ENCODE peak calls at places on chromosomes 11 and 22, in ten cellular contexts. R is gastrocnemius medialis; J is right lobe of liver; L is stomach; N is MM.1S; G is body of pancreas; Q is CD4-positive, alpha-beta memory T cell; W is lung; K is ovary; X is IMR-90. D is an unnamed sample. For H3K4me1 and H3K36me3, the result is how much of the 10 kb centered on the place peaks cover.

GRCh38 chr11:78061921-78062311 is 1.7 kb upstream of the THRSP start:
- DNase-seq in R (no peak), J (peak), L (no peak), N (no peak), G (no peak), Q (no peak), W (no peak), K (no peak), X (no peak), D (no peak)

GRCh38 chr11:25441432-25441831 is 890.5 kb upstream of the ANO3 start:
- DNase-seq in R (no peak), J (no peak), L (no peak), N (no peak), G (no peak), Q (no peak), W (no peak), K (no peak), X (no peak), D (no peak)

GRCh38 chr11:86639172-86639571 is 33.2 kb downstream of the ME3 start:
- DNase-seq in R (no peak), J (no peak), L (no peak), N (no peak), G (no peak), Q (no peak), W (no peak), K (no peak), X (peak), D (no peak)

GRCh38 chr11:75717608-75718403 is at the start of gene MOGAT2:
- DNase-seq in R (no peak), J (peak), L (peak), N (no peak), G (no peak), Q (no peak), W (no peak), K (no peak), X (no peak), D (peak)

GRCh38 chr11:70462818-70463477 is 64.6 kb downstream of the CTTN start:
- DNase-seq in R (no peak), J (no peak), L (no peak), N (no peak), G (no peak), Q (no peak), W (no peak), K (no peak), X (no peak), D (no peak)

GRCh38 chr22:36125994-36126531 is 34.5 kb downstream of the APOL3 start:
- DNase-seq in R (no peak), J (no peak), L (no peak), N (no peak), G (no peak), Q (no peak), W (no peak), K (no peak), X (no peak), D (no peak)

GRCh38 chr11:79150320-79150719 is 290.5 kb downstream of the TENM4 start:
- DNase-seq in R (no peak), J (no peak), L (no peak), N (no peak), G (no peak), Q (no peak), W (no peak), K (no peak), X (no peak), D (no peak)

GRCh38 chr11:2445948-2446551 is 1.2 kb downstream of the KCNQ1 start:
- DNase-seq in R (no peak), J (peak), L (peak), N (no peak), G (peak), Q (no peak), W (no peak), K (no peak), X (no peak), D (peak)

GRCh38 chr22:19943665-19944026 is 2.0 kb upstream of the TXNRD2 start:
- DNase-seq in R (no peak), J (no peak), L (no peak), N (peak), G (peak), Q (no peak), W (no peak), K (peak), X (peak), D (no peak)

GRCh38 chr22:32794449-32795213 is 6.9 kb upstream of the TIMP3 start:
- DNase-seq in R (no peak), J (no peak), L (no peak), N (no peak), G (no peak), Q (no peak), W (no peak), K (no peak), X (peak), D (no peak)

GRCh38 chr22:25747245-25747944 is 5.4 kb downstream of the MYO18B start:
- DNase-seq in R (peak), J (no peak), L (peak), N (no peak), G (peak), Q (no peak), W (peak), K (no peak), X (peak), D (peak)

GRCh38 chr11:110075087-110075821 is 17.9 kb upstream of the ZC3H12C start:
- DNase-seq in R (no peak), J (no peak), L (no peak), N (no peak), G (peak), Q (no peak), W (no peak), K (no peak), X (no peak), D (peak)

GRCh38 chr22:40178417-40179409 is 988 bp downstream of the TNRC6B start:
- DNase-seq in R (no peak), J (peak), L (no peak), N (peak), G (peak), Q (peak), W (no peak), K (no peak), X (peak), D (peak)

GRCh38 chr11:72685560-72686480 is 11.6 kb upstream of the PDE2A start:
- DNase-seq in R (no peak), J (no peak), L (no peak), N (no peak), G (peak), Q (no peak), W (no peak), K (no peak), X (peak), D (no peak)

GRCh38 chr11:27722117-27722844 is 22.0 kb upstream of the BDNF start:
- DNase-seq in R (no peak), J (no peak), L (no peak), N (peak), G (peak), Q (no peak), W (no peak), K (no peak), X (peak), D (no peak)

GRCh38 chr22:44578115-44578457 is 80.1 kb upstream of the RTL6 start:
- DNase-seq in R (no peak), J (no peak), L (no peak), N (no peak), G (no peak), Q (no peak), W (no peak), K (no peak), X (no peak), D (no peak)

GRCh38 chr11:112157274-112157766 is 6.6 kb downstream of the IL18 start:
- DNase-seq in R (no peak), J (no peak), L (no peak), N (no peak), G (peak), Q (no peak), W (no peak), K (no peak), X (peak), D (peak)

DNA sequence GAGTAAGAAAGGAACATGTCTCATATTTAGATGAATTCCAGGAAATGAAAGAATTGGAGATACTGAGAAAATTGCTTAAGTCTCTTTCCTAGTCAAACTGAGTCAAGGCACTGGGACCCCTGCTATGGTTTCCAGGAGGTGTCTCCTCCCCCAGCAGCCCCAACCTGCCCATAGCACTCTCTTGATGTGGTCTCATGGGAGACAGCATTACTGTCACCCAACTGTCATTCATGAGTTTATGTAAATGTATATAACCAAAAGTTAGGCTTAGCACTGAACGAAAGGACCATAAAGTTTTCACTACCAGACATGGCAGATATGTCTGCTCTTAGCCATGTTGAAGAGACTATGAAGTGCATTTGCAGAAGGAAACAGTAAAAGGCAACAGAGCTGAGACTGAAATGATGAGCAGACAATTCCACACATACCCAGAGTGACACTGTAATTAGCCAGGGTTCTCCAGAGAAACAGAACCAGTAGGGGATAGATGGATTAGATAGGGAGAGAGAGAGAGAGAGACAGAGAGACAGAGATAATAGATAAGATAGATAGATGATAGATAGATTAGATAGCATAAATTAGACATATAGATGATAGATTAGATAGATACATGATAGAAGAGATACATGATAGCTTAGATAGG is 328.1 kb downstream of the BRD1 start:
- DNase-seq in R (no peak), J (no peak), L (no peak), N (no peak), G (no peak), Q (no peak), W (no peak), K (no peak), X (no peak), D (peak)
- H3K4me1 ChIP-seq in R (under half), J (under half), L (under half), N (under half), G (under half), Q (under half), W (under half), K (under half), X (under half), D (under half)

GRCh38 chr11:8234425-8234821 is 29.3 kb downstream of the LMO1 start:
- DNase-seq in R (no peak), J (no peak), L (no peak), N (no peak), G (no peak), Q (no peak), W (no peak), K (no peak), X (no peak), D (no peak)
- H3K27ac ChIP-seq in R (peak), J (no peak), L (peak), N (no peak), G (no peak), Q (no peak), W (no peak), K (no peak), X (no peak), D (no peak)

DNA sequence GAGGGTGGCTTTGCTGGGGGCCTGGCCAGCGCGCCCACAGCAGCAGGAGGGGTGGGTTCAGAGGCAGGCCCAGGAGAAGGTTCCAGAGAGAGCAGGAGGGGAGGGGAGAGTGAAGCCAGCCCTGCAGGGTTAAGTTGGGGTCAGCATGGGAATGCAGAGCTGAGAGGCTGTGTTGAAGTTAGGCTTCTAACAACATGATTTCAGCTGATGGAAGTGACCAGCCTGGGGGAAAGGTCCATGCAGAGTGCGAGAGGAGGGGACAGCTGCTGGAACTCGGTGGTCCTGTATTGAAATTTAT is 35.9 kb downstream of the NADSYN1 start:
- DNase-seq in R (no peak), J (no peak), L (no peak), N (no peak), G (no peak), Q (no peak), W (no peak), K (no peak), X (no peak), D (no peak)
- H3K36me3 ChIP-seq in R (half or more), J (under half), L (half or more), N (under half), G (under half), Q (under half), W (under half), K (under half), X (half or more), D (under half)

DNA sequence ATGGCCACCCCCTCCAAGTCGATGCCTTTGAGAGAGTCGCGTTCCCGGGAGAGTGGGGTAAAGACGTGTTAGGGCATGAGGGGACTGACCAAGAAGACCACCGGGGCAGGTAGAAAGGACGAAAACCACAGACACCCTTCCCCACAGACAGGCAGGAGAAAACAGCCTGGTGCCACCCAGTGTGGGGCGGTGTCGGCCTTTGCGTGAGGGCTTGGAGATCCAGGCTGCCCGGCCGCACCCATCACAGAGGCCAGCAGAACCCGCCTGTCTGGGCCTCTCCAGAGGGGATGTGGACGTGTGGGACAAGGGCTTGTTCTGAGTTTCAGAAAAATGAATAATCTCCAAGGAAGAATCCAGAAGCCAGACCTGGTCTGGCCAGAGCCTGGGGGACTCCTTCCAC is 30.8 kb downstream of the DAGLA start:
- DNase-seq in R (no peak), J (no peak), L (no peak), N (no peak), G (no peak), Q (no peak), W (no peak), K (no peak), X (no peak), D (no peak)
- H3K4me1 ChIP-seq in R (under half), J (under half), L (under half), N (under half), G (under half), Q (under half), W (under half), K (under half), X (under half), D (under half)

GRCh38 chr11:96242191-96242845 is 100.7 kb downstream of the MAML2 start:
- DNase-seq in R (no peak), J (no peak), L (no peak), N (no peak), G (no peak), Q (no peak), W (no peak), K (no peak), X (no peak), D (no peak)

GRCh38 chr11:96241351-96241841 is 101.6 kb downstream of the MAML2 start:
- DNase-seq in R (no peak), J (no peak), L (no peak), N (no peak), G (no peak), Q (no peak), W (no peak), K (no peak), X (no peak), D (peak)

GRCh38 chr11:96242971-96243647 is 99.9 kb downstream of the MAML2 start:
- DNase-seq in R (peak), J (peak), L (peak), N (no peak), G (peak), Q (peak), W (peak), K (peak), X (peak), D (peak)

DNA sequence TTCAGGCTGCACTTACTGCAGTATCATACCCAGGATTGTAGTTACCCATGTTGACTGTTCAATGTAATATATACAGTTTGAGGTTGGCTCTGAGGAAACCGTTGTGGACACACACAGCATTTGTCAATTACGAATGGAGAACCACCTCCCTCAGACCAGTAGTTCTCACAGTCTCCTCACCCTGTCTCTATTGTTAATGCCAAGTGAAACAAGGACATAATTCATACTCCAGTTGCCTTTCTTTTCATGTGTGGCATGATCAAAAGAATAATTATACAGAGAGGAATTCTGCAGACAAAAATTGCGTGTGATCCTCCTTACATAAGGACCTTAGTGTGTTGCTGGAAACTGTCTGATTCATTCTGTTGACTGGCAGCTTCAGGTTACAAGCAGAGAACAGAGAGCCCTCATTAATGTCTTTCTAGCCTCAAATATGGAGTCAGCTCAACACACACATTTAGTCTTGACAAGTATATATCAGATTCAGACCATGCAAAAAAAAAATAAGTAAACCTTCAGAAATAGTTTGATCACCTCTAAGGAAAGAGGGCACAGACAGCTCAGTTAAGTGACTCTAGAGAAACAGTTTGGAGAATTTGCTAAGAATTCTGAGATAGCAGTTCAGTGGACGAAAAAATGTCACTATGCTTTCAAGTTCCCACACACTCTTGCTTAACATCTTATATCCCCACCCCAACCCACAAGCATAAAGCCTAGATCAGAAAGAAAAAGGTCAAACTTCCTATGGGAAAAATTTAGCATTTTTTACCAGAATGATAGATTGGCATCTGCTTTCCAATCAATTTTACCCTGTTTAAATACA is 96.1 kb downstream of the MAML2 start:
- DNase-seq in R (no peak), J (no peak), L (no peak), N (no peak), G (no peak), Q (no peak), W (no peak), K (no peak), X (peak), D (no peak)
- H3K27ac ChIP-seq in R (no peak), J (no peak), L (no peak), N (no peak), G (no peak), Q (no peak), W (peak), K (no peak), X (peak), D (no peak)

DNA sequence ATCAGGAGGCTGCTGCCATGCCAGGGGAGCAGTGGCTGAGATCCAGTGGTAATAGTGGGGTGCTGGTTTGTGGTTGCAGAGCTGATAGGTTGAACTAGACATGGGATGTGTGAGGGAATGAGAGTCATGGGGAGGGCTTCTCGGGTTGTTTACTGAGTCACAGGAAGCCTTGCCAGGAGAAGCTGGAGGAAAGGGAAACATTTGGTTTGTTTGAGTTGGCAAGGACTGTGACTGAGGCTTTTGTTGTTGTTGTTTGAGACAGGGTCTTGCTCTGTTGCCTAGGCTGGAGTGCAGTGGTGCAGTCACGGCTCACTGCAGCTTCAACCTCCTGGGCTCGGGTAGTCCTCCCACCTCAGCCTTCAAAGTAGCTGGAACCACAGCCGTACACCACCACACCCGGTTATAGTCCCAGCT is 49.3 kb downstream of the CABIN1 start:
- DNase-seq in R (no peak), J (no peak), L (peak), N (no peak), G (no peak), Q (no peak), W (no peak), K (no peak), X (peak), D (no peak)
- H3K36me3 ChIP-seq in R (half or more), J (under half), L (half or more), N (under half), G (half or more), Q (half or more), W (under half), K (under half), X (under half), D (under half)

DNA sequence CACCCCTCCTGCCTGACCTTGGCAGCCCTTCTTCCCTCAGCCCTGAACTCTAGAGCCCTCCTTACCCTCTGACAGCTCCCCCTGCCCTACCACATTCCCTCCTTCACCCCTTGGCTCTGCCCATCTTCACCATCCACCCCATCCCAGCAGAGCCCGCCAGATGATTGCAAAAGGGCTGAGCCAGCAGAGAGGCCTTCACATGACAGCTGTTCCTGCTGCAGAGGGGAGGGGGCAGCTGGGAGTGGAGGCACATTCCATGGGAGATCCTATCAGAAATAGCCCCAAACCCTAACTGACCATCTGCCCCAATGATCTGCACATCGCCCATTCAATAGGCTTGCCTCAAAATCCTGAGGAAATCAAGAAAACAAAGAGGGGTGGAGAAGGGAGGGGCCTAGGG is 7.8 kb upstream of the AHNAK start:
- DNase-seq in R (peak), J (no peak), L (no peak), N (no peak), G (no peak), Q (no peak), W (no peak), K (no peak), X (no peak), D (no peak)
- H3K4me1 ChIP-seq in R (half or more), J (half or more), L (half or more), N (half or more), G (half or more), Q (half or more), W (under half), K (under half), X (under half), D (under half)

DNA sequence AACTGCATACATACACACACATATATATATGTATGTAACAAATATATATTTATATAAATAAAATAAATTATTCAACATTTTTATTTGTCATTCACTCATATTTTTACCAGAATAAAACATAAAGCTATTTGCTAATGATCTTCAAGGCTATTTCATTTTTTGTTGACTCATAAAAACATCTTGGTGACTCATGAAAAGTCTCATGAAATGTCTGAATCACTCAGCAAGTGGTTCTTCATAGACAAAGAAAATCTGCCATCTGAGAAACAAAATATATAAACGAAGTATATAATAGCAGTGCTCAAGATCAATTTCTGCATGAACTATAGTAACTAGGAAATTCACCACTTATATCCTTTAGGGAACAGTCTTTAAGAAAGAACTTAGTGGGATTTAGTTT is 764.8 kb upstream of the FAT3 start:
- DNase-seq in R (no peak), J (no peak), L (no peak), N (no peak), G (no peak), Q (no peak), W (no peak), K (no peak), X (no peak), D (no peak)
- H3K27ac ChIP-seq in R (no peak), J (no peak), L (no peak), N (no peak), G (no peak), Q (no peak), W (no peak), K (no peak), X (no peak), D (no peak)

DNA sequence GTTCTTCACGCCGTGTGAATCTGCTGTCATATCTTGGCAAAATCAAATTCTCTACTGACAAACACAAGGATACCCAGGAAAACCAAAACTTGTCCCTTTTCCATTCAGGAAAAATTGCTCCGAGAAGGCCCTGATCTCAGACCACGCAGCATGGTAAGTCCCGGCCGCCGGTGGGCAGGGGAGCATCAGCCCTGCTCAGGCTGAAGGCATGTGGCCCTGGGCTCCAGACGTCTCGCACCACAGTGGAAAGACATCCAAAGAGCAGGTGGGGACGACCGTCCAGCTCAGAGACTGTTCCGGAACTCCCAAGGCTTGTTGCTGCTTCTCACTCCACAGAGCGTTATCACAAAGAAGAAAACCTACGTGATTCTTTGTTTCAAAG is 29.8 kb downstream of the TOLLIP start:
- DNase-seq in R (no peak), J (no peak), L (no peak), N (no peak), G (no peak), Q (no peak), W (no peak), K (no peak), X (no peak), D (no peak)
- H3K36me3 ChIP-seq in R (half or more), J (under half), L (half or more), N (under half), G (under half), Q (under half), W (half or more), K (under half), X (half or more), D (under half)